ENCODE peak calls at places on chromosomes 7 and 10, in six cellular contexts. One of them, this sample, is unnamed.

GRCh38 chr7:36185732-36186131 is 32.7 kb downstream of the EEPD1 start:
- DNase-seq in testis: no peak
- DNase-seq in brain microvascular endothelial cell: no peak
- DNase-seq in heart right ventricle: no peak
- DNase-seq in dorsolateral prefrontal cortex: no peak
- DNase-seq in astrocyte of the spinal cord: no peak
- DNase-seq in this sample: no peak

GRCh38 chr10:123349203-123349602 is 195.0 kb downstream of the BUB3 start:
- DNase-seq in dorsolateral prefrontal cortex: no peak
- DNase-seq in astrocyte of the spinal cord: no peak
- DNase-seq in brain microvascular endothelial cell: no peak
- DNase-seq in testis: no peak
- DNase-seq in heart right ventricle: no peak
- DNase-seq in this sample: no peak

GRCh38 chr10:59757966-59758365 is 4.7 kb upstream of the MRLN start:
- DNase-seq in heart right ventricle: no peak
- DNase-seq in testis: no peak
- DNase-seq in astrocyte of the spinal cord: peak
- DNase-seq in brain microvascular endothelial cell: peak
- DNase-seq in dorsolateral prefrontal cortex: no peak
- DNase-seq in this sample: no peak

GRCh38 chr7:131068604-131069021 is 259.1 kb upstream of the MKLN1 start:
- DNase-seq in brain microvascular endothelial cell: no peak
- DNase-seq in astrocyte of the spinal cord: peak
- DNase-seq in dorsolateral prefrontal cortex: no peak
- DNase-seq in heart right ventricle: no peak
- DNase-seq in testis: no peak
- DNase-seq in this sample: no peak

GRCh38 chr10:47036771-47037170 is 125.5 kb downstream of the PTPN20 start:
- DNase-seq in dorsolateral prefrontal cortex: no peak
- DNase-seq in heart right ventricle: no peak
- DNase-seq in testis: no peak
- DNase-seq in astrocyte of the spinal cord: no peak
- DNase-seq in brain microvascular endothelial cell: no peak
- DNase-seq in this sample: no peak

GRCh38 chr10:29377333-29377961 is 88.6 kb downstream of the LYZL1 start:
- DNase-seq in heart right ventricle: no peak
- DNase-seq in dorsolateral prefrontal cortex: no peak
- DNase-seq in astrocyte of the spinal cord: peak
- DNase-seq in brain microvascular endothelial cell: peak
- DNase-seq in testis: no peak
- DNase-seq in this sample: no peak

GRCh38 chr10:119270893-119271361 is 63.6 kb downstream of the GRK5 start:
- DNase-seq in brain microvascular endothelial cell: peak
- DNase-seq in testis: no peak
- DNase-seq in heart right ventricle: peak
- DNase-seq in dorsolateral prefrontal cortex: no peak
- DNase-seq in astrocyte of the spinal cord: no peak
- DNase-seq in this sample: peak

GRCh38 chr10:88159127-88159829 is 295.9 kb downstream of the PTEN start:
- DNase-seq in heart right ventricle: no peak
- DNase-seq in testis: no peak
- DNase-seq in dorsolateral prefrontal cortex: no peak
- DNase-seq in brain microvascular endothelial cell: no peak
- DNase-seq in astrocyte of the spinal cord: no peak
- DNase-seq in this sample: no peak

GRCh38 chr10:70620020-70620289 is 17.4 kb upstream of the PRF1 start:
- DNase-seq in dorsolateral prefrontal cortex: no peak
- DNase-seq in brain microvascular endothelial cell: no peak
- DNase-seq in heart right ventricle: no peak
- DNase-seq in astrocyte of the spinal cord: peak
- DNase-seq in testis: no peak
- DNase-seq in this sample: no peak

GRCh38 chr7:144792050-144792449 is 43.8 kb downstream of the TPK1 start:
- DNase-seq in heart right ventricle: no peak
- DNase-seq in astrocyte of the spinal cord: no peak
- DNase-seq in dorsolateral prefrontal cortex: no peak
- DNase-seq in testis: no peak
- DNase-seq in brain microvascular endothelial cell: no peak
- DNase-seq in this sample: no peak

GRCh38 chr7:70707823-70708243 is 424.1 kb upstream of the GALNT17 start:
- DNase-seq in dorsolateral prefrontal cortex: no peak
- DNase-seq in astrocyte of the spinal cord: no peak
- DNase-seq in heart right ventricle: no peak
- DNase-seq in testis: no peak
- DNase-seq in brain microvascular endothelial cell: peak
- DNase-seq in this sample: no peak

GRCh38 chr7:4025694-4026615 is 656.1 kb upstream of the FOXK1 start:
- DNase-seq in testis: no peak
- DNase-seq in heart right ventricle: no peak
- DNase-seq in dorsolateral prefrontal cortex: no peak
- DNase-seq in astrocyte of the spinal cord: no peak
- DNase-seq in brain microvascular endothelial cell: no peak
- DNase-seq in this sample: no peak

GRCh38 chr7:574661-575395 is 55.2 kb upstream of the PDGFA start:
- DNase-seq in dorsolateral prefrontal cortex: no peak
- DNase-seq in brain microvascular endothelial cell: no peak
- DNase-seq in astrocyte of the spinal cord: no peak
- DNase-seq in heart right ventricle: no peak
- DNase-seq in testis: no peak
- DNase-seq in this sample: no peak

GRCh38 chr7:35257251-35258124 is 3.6 kb upstream of the TBX20 start:
- DNase-seq in dorsolateral prefrontal cortex: no peak
- DNase-seq in testis: peak
- DNase-seq in brain microvascular endothelial cell: no peak
- DNase-seq in astrocyte of the spinal cord: peak
- DNase-seq in heart right ventricle: peak
- DNase-seq in this sample: no peak

GRCh38 chr7:33764752-33765451 is 140.4 kb upstream of the BMPER start:
- DNase-seq in testis: no peak
- DNase-seq in brain microvascular endothelial cell: peak
- DNase-seq in dorsolateral prefrontal cortex: no peak
- DNase-seq in heart right ventricle: no peak
- DNase-seq in astrocyte of the spinal cord: peak
- DNase-seq in this sample: no peak

GRCh38 chr10:81040947-81041346 is 503.2 kb downstream of the SH2D4B start:
- DNase-seq in heart right ventricle: no peak
- DNase-seq in dorsolateral prefrontal cortex: no peak
- DNase-seq in testis: no peak
- DNase-seq in brain microvascular endothelial cell: no peak
- DNase-seq in astrocyte of the spinal cord: no peak
- DNase-seq in this sample: no peak

GRCh38 chr7:92836489-92837213 is at the start of gene CDK6:
- DNase-seq in brain microvascular endothelial cell: peak
- DNase-seq in dorsolateral prefrontal cortex: peak
- DNase-seq in heart right ventricle: peak
- DNase-seq in testis: peak
- DNase-seq in astrocyte of the spinal cord: peak
- DNase-seq in this sample: peak

GRCh38 chr7:121003986-121004685 is 15.6 kb downstream of the CPED1 start:
- DNase-seq in heart right ventricle: peak
- DNase-seq in dorsolateral prefrontal cortex: no peak
- DNase-seq in testis: peak
- DNase-seq in astrocyte of the spinal cord: no peak
- DNase-seq in brain microvascular endothelial cell: no peak
- DNase-seq in this sample: no peak

GRCh38 chr10:132411561-132412253 is 14.7 kb downstream of the PWWP2B start:
- DNase-seq in dorsolateral prefrontal cortex: no peak
- DNase-seq in testis: peak
- DNase-seq in brain microvascular endothelial cell: no peak
- DNase-seq in astrocyte of the spinal cord: peak
- DNase-seq in heart right ventricle: peak
- DNase-seq in this sample: peak

GRCh38 chr10:28432210-28432676 is 100.7 kb upstream of the WAC start:
- DNase-seq in heart right ventricle: peak
- DNase-seq in dorsolateral prefrontal cortex: peak
- DNase-seq in brain microvascular endothelial cell: peak
- DNase-seq in testis: peak
- DNase-seq in astrocyte of the spinal cord: peak
- DNase-seq in this sample: peak

GRCh38 chr10:26214004-26214403 is 2.6 kb upstream of the GAD2 start:
- DNase-seq in dorsolateral prefrontal cortex: no peak
- DNase-seq in heart right ventricle: no peak
- DNase-seq in astrocyte of the spinal cord: no peak
- DNase-seq in testis: no peak
- DNase-seq in brain microvascular endothelial cell: no peak
- DNase-seq in this sample: no peak

GRCh38 chr10:30818010-30818660 is 188.6 kb upstream of the LYZL2 start:
- DNase-seq in brain microvascular endothelial cell: peak
- DNase-seq in testis: no peak
- DNase-seq in heart right ventricle: peak
- DNase-seq in astrocyte of the spinal cord: peak
- DNase-seq in dorsolateral prefrontal cortex: no peak
- DNase-seq in this sample: peak

DNA sequence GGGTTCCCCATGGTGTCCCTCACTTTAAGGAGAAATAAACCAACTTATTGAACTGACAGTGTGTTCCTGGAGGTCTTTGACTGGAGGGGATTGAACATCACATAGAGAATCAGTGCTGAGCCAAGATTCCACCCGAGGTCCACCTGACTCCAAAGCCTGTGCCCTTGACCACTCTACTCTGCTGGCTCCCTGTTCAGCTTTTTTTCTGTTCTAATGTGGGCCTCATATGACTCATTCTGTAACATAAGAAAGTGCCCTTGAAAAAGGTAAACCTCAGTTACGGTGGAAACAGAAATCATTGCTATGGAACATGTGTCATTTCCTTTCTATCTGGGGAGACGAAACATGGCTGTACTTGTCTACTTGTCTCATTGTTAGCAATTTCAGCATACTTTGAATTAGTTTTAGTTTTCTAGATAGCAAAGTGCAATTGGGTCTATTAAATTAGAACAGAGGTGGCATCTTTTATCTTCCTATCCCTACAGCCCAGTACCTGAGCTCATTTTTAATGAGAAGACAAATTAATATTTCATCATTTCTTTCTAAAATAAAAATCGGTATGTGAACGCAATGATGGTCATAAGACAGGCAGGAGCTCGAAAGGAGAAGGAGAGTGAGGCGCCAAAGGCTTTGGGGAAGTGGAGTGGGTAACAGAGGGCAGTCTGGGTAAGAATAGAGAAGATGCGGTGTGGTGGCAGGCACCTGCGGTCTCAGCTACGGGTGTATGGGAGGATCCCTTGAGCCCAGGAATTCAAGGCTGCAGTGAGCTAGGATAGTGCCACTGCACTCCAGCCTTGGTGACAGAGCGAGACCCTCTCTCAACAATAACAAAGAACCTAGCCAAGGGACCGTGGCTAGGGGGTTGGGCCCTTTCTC is 1.5 kb downstream of the GSDME start:
- DNase-seq in testis: no peak
- DNase-seq in brain microvascular endothelial cell: peak
- DNase-seq in astrocyte of the spinal cord: peak
- DNase-seq in dorsolateral prefrontal cortex: no peak
- DNase-seq in heart right ventricle: no peak
- DNase-seq in this sample: no peak
- H3K4me3 ChIP-seq in testis: no peak
- H3K4me3 ChIP-seq in brain microvascular endothelial cell: no peak
- H3K4me3 ChIP-seq in astrocyte of the spinal cord: no peak
- H3K4me3 ChIP-seq in dorsolateral prefrontal cortex: peak
- H3K4me3 ChIP-seq in heart right ventricle: no peak
- H3K4me3 ChIP-seq in this sample: no peak

GRCh38 chr10:100883322-100883821 is 29.4 kb upstream of the SLF2 start:
- DNase-seq in brain microvascular endothelial cell: no peak
- DNase-seq in astrocyte of the spinal cord: no peak
- DNase-seq in heart right ventricle: no peak
- DNase-seq in testis: no peak
- DNase-seq in dorsolateral prefrontal cortex: no peak
- DNase-seq in this sample: no peak

GRCh38 chr10:100879741-100880360 is 32.9 kb upstream of the SLF2 start:
- DNase-seq in testis: peak
- DNase-seq in heart right ventricle: no peak
- DNase-seq in dorsolateral prefrontal cortex: no peak
- DNase-seq in astrocyte of the spinal cord: no peak
- DNase-seq in brain microvascular endothelial cell: no peak
- DNase-seq in this sample: no peak

GRCh38 chr10:100881552-100882250 is 31.1 kb upstream of the SLF2 start:
- DNase-seq in heart right ventricle: no peak
- DNase-seq in dorsolateral prefrontal cortex: no peak
- DNase-seq in astrocyte of the spinal cord: no peak
- DNase-seq in testis: peak
- DNase-seq in brain microvascular endothelial cell: no peak
- DNase-seq in this sample: no peak

GRCh38 chr10:100882681-100883321 is 30.0 kb upstream of the SLF2 start:
- DNase-seq in brain microvascular endothelial cell: peak
- DNase-seq in astrocyte of the spinal cord: peak
- DNase-seq in testis: peak
- DNase-seq in heart right ventricle: no peak
- DNase-seq in dorsolateral prefrontal cortex: no peak
- DNase-seq in this sample: no peak

GRCh38 chr10:100882251-100882643 is 30.5 kb upstream of the SLF2 start:
- DNase-seq in brain microvascular endothelial cell: no peak
- DNase-seq in testis: no peak
- DNase-seq in heart right ventricle: no peak
- DNase-seq in astrocyte of the spinal cord: no peak
- DNase-seq in dorsolateral prefrontal cortex: no peak
- DNase-seq in this sample: no peak
- H3K4me3 ChIP-seq in brain microvascular endothelial cell: no peak
- H3K4me3 ChIP-seq in testis: no peak
- H3K4me3 ChIP-seq in heart right ventricle: no peak
- H3K4me3 ChIP-seq in astrocyte of the spinal cord: no peak
- H3K4me3 ChIP-seq in dorsolateral prefrontal cortex: no peak
- H3K4me3 ChIP-seq in this sample: no peak

GRCh38 chr7:20786049-20786412 is 655 bp downstream of the SP8 start:
- DNase-seq in astrocyte of the spinal cord: no peak
- DNase-seq in dorsolateral prefrontal cortex: no peak
- DNase-seq in heart right ventricle: no peak
- DNase-seq in brain microvascular endothelial cell: no peak
- DNase-seq in testis: no peak
- DNase-seq in this sample: no peak
- H3K4me3 ChIP-seq in astrocyte of the spinal cord: peak
- H3K4me3 ChIP-seq in dorsolateral prefrontal cortex: peak
- H3K4me3 ChIP-seq in heart right ventricle: peak
- H3K4me3 ChIP-seq in brain microvascular endothelial cell: peak
- H3K4me3 ChIP-seq in testis: peak
- H3K4me3 ChIP-seq in this sample: peak

GRCh38 chr7:51314041-51314440 is 2.6 kb downstream of the COBL start:
- DNase-seq in brain microvascular endothelial cell: no peak
- DNase-seq in astrocyte of the spinal cord: no peak
- DNase-seq in heart right ventricle: no peak
- DNase-seq in testis: no peak
- DNase-seq in dorsolateral prefrontal cortex: no peak
- DNase-seq in this sample: no peak

GRCh38 chr7:51315393-51316261 is 982 bp downstream of the COBL start:
- DNase-seq in heart right ventricle: peak
- DNase-seq in brain microvascular endothelial cell: no peak
- DNase-seq in dorsolateral prefrontal cortex: peak
- DNase-seq in astrocyte of the spinal cord: peak
- DNase-seq in testis: peak
- DNase-seq in this sample: peak

GRCh38 chr7:51316262-51316665 is 345 bp downstream of the COBL start:
- DNase-seq in testis: peak
- DNase-seq in astrocyte of the spinal cord: no peak
- DNase-seq in heart right ventricle: peak
- DNase-seq in dorsolateral prefrontal cortex: peak
- DNase-seq in brain microvascular endothelial cell: no peak
- DNase-seq in this sample: peak

GRCh38 chr7:51313276-51314035 is 3.2 kb downstream of the COBL start:
- DNase-seq in brain microvascular endothelial cell: no peak
- DNase-seq in testis: no peak
- DNase-seq in dorsolateral prefrontal cortex: no peak
- DNase-seq in heart right ventricle: no peak
- DNase-seq in astrocyte of the spinal cord: no peak
- DNase-seq in this sample: no peak

GRCh38 chr7:51314726-51315125 is 1.9 kb downstream of the COBL start:
- DNase-seq in testis: no peak
- DNase-seq in heart right ventricle: no peak
- DNase-seq in dorsolateral prefrontal cortex: peak
- DNase-seq in astrocyte of the spinal cord: no peak
- DNase-seq in brain microvascular endothelial cell: no peak
- DNase-seq in this sample: no peak
- H3K4me3 ChIP-seq in testis: no peak
- H3K4me3 ChIP-seq in heart right ventricle: peak
- H3K4me3 ChIP-seq in dorsolateral prefrontal cortex: peak
- H3K4me3 ChIP-seq in astrocyte of the spinal cord: no peak
- H3K4me3 ChIP-seq in brain microvascular endothelial cell: no peak
- H3K4me3 ChIP-seq in this sample: peak